ENCODE peak calls at places on chromosomes 7 and 10, in eight cellular contexts. E is kidney glomerular epithelial cell; W is DMS53; U is stimulated activated CD4-positive, alpha-beta T cell treated with anti-CD3 and anti-CD28 coated beads, Interleukin-4, amount 100 ng/mL, for 48 hours; V is HuH-7; J is activated T-cell treated with anti-CD3 and anti-CD28 coated beads for 1 hour; G is NCI-H446; Z is left ventricle myocardium superior. X is an unnamed sample.

GRCh38 chr7:134045716-134046115 is 81.4 kb upstream of the LRGUK start:
- DNase-seq in V (no peak), U (no peak), J (no peak), E (no peak), G (no peak), Z (no peak), W (no peak), X (no peak)

GRCh38 chr10:129937351-129937751 is 26.7 kb downstream of the EBF3 start:
- DNase-seq in W (no peak), E (no peak), J (no peak), Z (no peak), G (no peak), U (no peak), V (no peak), X (no peak)

GRCh38 chr10:71970869-71971268 is 6.7 kb downstream of the CHST3 start:
- DNase-seq in U (no peak), V (no peak), Z (no peak), G (no peak), W (no peak), J (no peak), E (peak), X (no peak)

GRCh38 chr10:78830062-78830974 is 238.4 kb upstream of the ZMIZ1 start:
- DNase-seq in E (peak), J (no peak), G (no peak), V (no peak), U (no peak), Z (no peak), W (peak), X (no peak)

GRCh38 chr7:55965805-55966421 is 1.5 kb downstream of the NIPSNAP2 start:
- DNase-seq in J (no peak), Z (peak), W (peak), E (no peak), U (no peak), V (no peak), G (no peak), X (no peak)

GRCh38 chr10:124722812-124723783 is 21.1 kb downstream of the FAM53B start:
- DNase-seq in J (no peak), Z (peak), G (no peak), W (no peak), U (peak), E (no peak), V (no peak), X (no peak)

GRCh38 chr10:69750726-69751125 is 51.0 kb upstream of the COL13A1 start:
- DNase-seq in J (no peak), Z (no peak), E (no peak), G (no peak), W (no peak), V (no peak), U (no peak), X (no peak)

GRCh38 chr7:1513657-1514095 is 9.5 kb upstream of the INTS1 start:
- DNase-seq in V (no peak), W (no peak), J (no peak), E (no peak), U (no peak), G (no peak), Z (peak), X (no peak)

GRCh38 chr7:18770154-18770807 is 274.7 kb downstream of the HDAC9 start:
- DNase-seq in G (no peak), Z (no peak), V (no peak), J (no peak), U (no peak), E (peak), W (no peak), X (no peak)

GRCh38 chr10:77016278-77016815 is 621.3 kb downstream of the KCNMA1 start:
- DNase-seq in J (no peak), W (no peak), U (no peak), E (no peak), Z (no peak), V (no peak), G (no peak), X (no peak)

GRCh38 chr7:54664235-54665228 is 94.5 kb downstream of the SEC61G start:
- DNase-seq in G (peak), J (no peak), E (peak), Z (peak), V (peak), U (no peak), W (peak), X (peak)

GRCh38 chr10:126201603-126202002 is 186.7 kb downstream of the ADAM12 start:
- DNase-seq in J (no peak), E (no peak), Z (no peak), U (no peak), W (no peak), V (no peak), G (no peak), X (no peak)